ENCODE peak calls at places on chromosomes 4 and X, in six cellular contexts. One of them, this sample, is unnamed.

GRCh38 chr4:1787411-1788077 is 5.5 kb upstream of the FGFR3 start:
- DNase-seq in PC-9: no peak
- DNase-seq in right lobe of liver: no peak
- DNase-seq in OCI-LY7: no peak
- DNase-seq in tibial artery: no peak
- DNase-seq in kidney: no peak
- DNase-seq in this sample: no peak

GRCh38 chr4:153731239-153731638 is 28.6 kb downstream of the RNF175 start:
- DNase-seq in tibial artery: no peak
- DNase-seq in kidney: no peak
- DNase-seq in PC-9: no peak
- DNase-seq in OCI-LY7: no peak
- DNase-seq in right lobe of liver: no peak
- DNase-seq in this sample: no peak

GRCh38 chr4:183645326-183645725 is 13.7 kb downstream of the RWDD4 start:
- DNase-seq in OCI-LY7: no peak
- DNase-seq in PC-9: no peak
- DNase-seq in kidney: no peak
- DNase-seq in right lobe of liver: no peak
- DNase-seq in tibial artery: no peak
- DNase-seq in this sample: no peak

GRCh38 chr4:140755811-140756291 is 334 bp downstream of the TBC1D9 start:
- DNase-seq in kidney: peak; percentile 88
- DNase-seq in tibial artery: peak; percentile 25
- DNase-seq in PC-9: peak; percentile 48
- DNase-seq in OCI-LY7: peak; percentile 71
- DNase-seq in right lobe of liver: peak; percentile 54
- DNase-seq in this sample: peak; percentile 89

GRCh38 chrX:7771788-7772438 is 71.1 kb upstream of the VCX start:
- DNase-seq in kidney: no peak
- DNase-seq in OCI-LY7: no peak
- DNase-seq in PC-9: no peak
- DNase-seq in right lobe of liver: peak; percentile 44
- DNase-seq in tibial artery: no peak
- DNase-seq in this sample: no peak

GRCh38 chr4:165726831-165727230 is 146.2 kb upstream of the TLL1 start:
- DNase-seq in kidney: no peak
- DNase-seq in OCI-LY7: no peak
- DNase-seq in PC-9: no peak
- DNase-seq in right lobe of liver: no peak
- DNase-seq in tibial artery: no peak
- DNase-seq in this sample: no peak

GRCh38 chrX:131789664-131790063 is 233.4 kb upstream of the STK26 start:
- DNase-seq in right lobe of liver: no peak
- DNase-seq in tibial artery: no peak
- DNase-seq in PC-9: no peak
- DNase-seq in OCI-LY7: no peak
- DNase-seq in kidney: no peak
- DNase-seq in this sample: no peak

GRCh38 chrX:39201305-39201990 is 400.2 kb downstream of the MID1IP1 start:
- DNase-seq in right lobe of liver: no peak
- DNase-seq in tibial artery: no peak
- DNase-seq in PC-9: no peak
- DNase-seq in kidney: no peak
- DNase-seq in OCI-LY7: no peak
- DNase-seq in this sample: no peak

GRCh38 chr4:82984459-82984858 is 26.2 kb downstream of the LIN54 start:
- DNase-seq in OCI-LY7: no peak
- DNase-seq in kidney: no peak
- DNase-seq in tibial artery: no peak
- DNase-seq in right lobe of liver: no peak
- DNase-seq in PC-9: peak; percentile 8
- DNase-seq in this sample: no peak

GRCh38 chr4:184536881-184537248 is 62.5 kb upstream of the IRF2 start:
- DNase-seq in tibial artery: no peak
- DNase-seq in OCI-LY7: peak; percentile 21
- DNase-seq in right lobe of liver: no peak
- DNase-seq in kidney: no peak
- DNase-seq in PC-9: no peak
- DNase-seq in this sample: no peak

GRCh38 chrX:69616520-69617203 is 749 bp downstream of the EDA start:
- DNase-seq in kidney: peak; percentile 64
- DNase-seq in tibial artery: peak; percentile 20
- DNase-seq in OCI-LY7: no peak
- DNase-seq in PC-9: no peak
- DNase-seq in right lobe of liver: peak; percentile 31
- DNase-seq in this sample: peak; percentile 64

GRCh38 chr4:163048447-163048846 is 118.2 kb downstream of the NAF1 start:
- DNase-seq in kidney: no peak
- DNase-seq in OCI-LY7: peak; percentile 44
- DNase-seq in PC-9: peak; percentile 15
- DNase-seq in right lobe of liver: no peak
- DNase-seq in tibial artery: no peak
- DNase-seq in this sample: no peak

GRCh38 chr4:110139106-110139505 is 59.3 kb downstream of the ELOVL6 start:
- DNase-seq in PC-9: no peak
- DNase-seq in tibial artery: no peak
- DNase-seq in kidney: no peak
- DNase-seq in OCI-LY7: no peak
- DNase-seq in right lobe of liver: no peak
- DNase-seq in this sample: no peak

GRCh38 chrX:124963717-124964116 is 356.0 kb upstream of the TEX13C start:
- DNase-seq in tibial artery: no peak
- DNase-seq in PC-9: no peak
- DNase-seq in OCI-LY7: no peak
- DNase-seq in kidney: no peak
- DNase-seq in right lobe of liver: no peak
- DNase-seq in this sample: no peak

GRCh38 chrX:131322646-131323045 is 33.5 kb upstream of the IGSF1 start:
- DNase-seq in OCI-LY7: no peak
- DNase-seq in PC-9: no peak
- DNase-seq in kidney: no peak
- DNase-seq in right lobe of liver: no peak
- DNase-seq in tibial artery: no peak
- DNase-seq in this sample: no peak

GRCh38 chr4:142091691-142092182 is 455.4 kb downstream of the IL15 start:
- DNase-seq in tibial artery: peak; percentile 30
- DNase-seq in right lobe of liver: no peak
- DNase-seq in PC-9: no peak
- DNase-seq in kidney: no peak
- DNase-seq in OCI-LY7: no peak
- DNase-seq in this sample: no peak

DNA sequence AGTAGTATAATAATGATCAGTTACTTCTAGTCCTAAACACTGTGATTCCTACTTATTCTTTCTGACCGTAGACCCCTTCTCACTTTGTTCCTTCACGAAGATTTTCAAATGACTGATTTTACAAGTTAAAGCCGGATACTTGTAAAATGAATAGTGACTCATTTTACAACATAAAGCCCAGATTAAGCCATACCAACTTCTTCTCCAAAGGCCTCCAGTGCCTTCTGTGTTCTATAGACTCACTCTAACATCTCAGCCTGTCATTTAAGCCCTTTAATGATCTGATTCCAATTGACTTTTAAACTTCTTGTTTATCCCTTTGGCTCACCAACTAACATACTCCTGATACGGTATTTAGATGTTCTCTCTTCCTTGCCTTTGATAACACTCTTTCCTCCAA is 480.0 kb upstream of the HS3ST1 start:
- DNase-seq in tibial artery: no peak
- DNase-seq in kidney: no peak
- DNase-seq in OCI-LY7: no peak
- DNase-seq in right lobe of liver: no peak
- DNase-seq in PC-9: no peak
- DNase-seq in this sample: no peak
- H3K4me3 ChIP-seq in tibial artery: no peak overlapping the region
- H3K4me3 ChIP-seq in kidney: no peak overlapping the region
- H3K4me3 ChIP-seq in OCI-LY7: no peak overlapping the region
- H3K4me3 ChIP-seq in right lobe of liver: no peak overlapping the region
- H3K4me3 ChIP-seq in PC-9: no peak overlapping the region
- H3K4me3 ChIP-seq in this sample: no peak overlapping the region

GRCh38 chrX:115234220-115234557 is 293 bp upstream of the LRCH2 start:
- DNase-seq in tibial artery: no peak
- DNase-seq in OCI-LY7: no peak
- DNase-seq in kidney: no peak
- DNase-seq in PC-9: no peak
- DNase-seq in right lobe of liver: no peak
- DNase-seq in this sample: no peak
- H3K27ac ChIP-seq in tibial artery: peak overlapping the region; percentile 84
- H3K27ac ChIP-seq in OCI-LY7: no peak overlapping the region
- H3K27ac ChIP-seq in kidney: no peak overlapping the region
- H3K27ac ChIP-seq in PC-9: no peak overlapping the region
- H3K27ac ChIP-seq in right lobe of liver: no peak overlapping the region
- H3K27ac ChIP-seq in this sample: peak overlapping the region; percentile 68

DNA sequence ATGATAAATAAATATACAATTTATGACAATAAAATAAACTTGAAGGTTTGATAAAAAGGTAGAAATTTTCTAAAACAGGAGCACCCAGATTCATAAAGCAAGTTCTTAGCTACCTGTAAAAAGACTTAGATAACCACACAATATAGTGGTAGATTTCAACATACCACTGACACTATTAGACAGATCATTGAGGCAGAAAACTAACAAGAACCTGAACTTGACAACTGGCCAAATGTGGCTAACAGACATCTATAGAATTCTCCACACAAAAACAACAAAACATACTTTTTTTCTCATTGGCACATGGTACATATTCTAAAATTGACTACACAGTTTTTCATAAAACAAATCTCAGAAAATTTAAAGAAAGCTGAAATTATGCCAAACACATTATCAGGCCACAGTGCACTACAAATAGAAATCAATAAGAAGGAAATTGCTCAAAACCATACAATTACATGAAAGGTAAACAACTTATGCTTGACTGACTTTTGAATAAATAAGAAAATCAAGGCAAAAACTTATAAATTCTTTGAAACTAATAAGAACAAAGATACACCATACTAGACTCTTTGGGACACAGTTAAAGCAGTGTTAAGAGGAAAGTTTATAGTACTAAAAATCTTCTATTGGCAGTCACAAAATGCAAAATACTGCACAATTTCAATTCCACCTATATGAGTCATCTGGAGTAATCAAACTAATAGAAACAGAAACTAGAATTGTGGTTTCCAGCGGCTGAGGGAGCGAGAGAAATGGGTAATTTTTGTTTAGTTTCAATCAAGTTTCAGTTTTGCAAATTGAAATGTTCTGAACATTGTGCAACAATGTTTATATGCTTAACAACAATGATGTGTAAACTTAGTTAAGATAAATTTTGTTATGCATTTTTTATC is 925.6 kb downstream of the SH3BGRL start:
- DNase-seq in kidney: no peak
- DNase-seq in right lobe of liver: no peak
- DNase-seq in tibial artery: no peak
- DNase-seq in PC-9: no peak
- DNase-seq in OCI-LY7: no peak
- DNase-seq in this sample: no peak
- H3K4me3 ChIP-seq in kidney: no peak overlapping the region
- H3K4me3 ChIP-seq in right lobe of liver: no peak overlapping the region
- H3K4me3 ChIP-seq in tibial artery: no peak overlapping the region
- H3K4me3 ChIP-seq in PC-9: no peak overlapping the region
- H3K4me3 ChIP-seq in OCI-LY7: no peak overlapping the region
- H3K4me3 ChIP-seq in this sample: no peak overlapping the region

GRCh38 chr4:29852537-29852936 is 867.6 kb upstream of the PCDH7 start:
- DNase-seq in right lobe of liver: no peak
- DNase-seq in OCI-LY7: no peak
- DNase-seq in tibial artery: no peak
- DNase-seq in PC-9: no peak
- DNase-seq in kidney: no peak
- DNase-seq in this sample: no peak

GRCh38 chr4:29853843-29854242 is 866.3 kb upstream of the PCDH7 start:
- DNase-seq in right lobe of liver: no peak
- DNase-seq in kidney: no peak
- DNase-seq in tibial artery: no peak
- DNase-seq in OCI-LY7: no peak
- DNase-seq in PC-9: no peak
- DNase-seq in this sample: no peak
- H3K27ac ChIP-seq in right lobe of liver: no peak overlapping the region
- H3K27ac ChIP-seq in kidney: no peak overlapping the region
- H3K27ac ChIP-seq in tibial artery: no peak overlapping the region
- H3K27ac ChIP-seq in OCI-LY7: no peak overlapping the region
- H3K27ac ChIP-seq in PC-9: no peak overlapping the region
- H3K27ac ChIP-seq in this sample: no peak overlapping the region

GRCh38 chr4:86847576-86847975 is 1.6 kb downstream of the SLC10A6 start:
- DNase-seq in tibial artery: no peak
- DNase-seq in OCI-LY7: no peak
- DNase-seq in PC-9: no peak
- DNase-seq in kidney: no peak
- DNase-seq in right lobe of liver: no peak
- DNase-seq in this sample: no peak
- H3K4me3 ChIP-seq in tibial artery: peak overlapping the region; percentile 3
- H3K4me3 ChIP-seq in OCI-LY7: no peak overlapping the region
- H3K4me3 ChIP-seq in PC-9: no peak overlapping the region
- H3K4me3 ChIP-seq in kidney: no peak overlapping the region
- H3K4me3 ChIP-seq in right lobe of liver: no peak overlapping the region
- H3K4me3 ChIP-seq in this sample: no peak overlapping the region

DNA sequence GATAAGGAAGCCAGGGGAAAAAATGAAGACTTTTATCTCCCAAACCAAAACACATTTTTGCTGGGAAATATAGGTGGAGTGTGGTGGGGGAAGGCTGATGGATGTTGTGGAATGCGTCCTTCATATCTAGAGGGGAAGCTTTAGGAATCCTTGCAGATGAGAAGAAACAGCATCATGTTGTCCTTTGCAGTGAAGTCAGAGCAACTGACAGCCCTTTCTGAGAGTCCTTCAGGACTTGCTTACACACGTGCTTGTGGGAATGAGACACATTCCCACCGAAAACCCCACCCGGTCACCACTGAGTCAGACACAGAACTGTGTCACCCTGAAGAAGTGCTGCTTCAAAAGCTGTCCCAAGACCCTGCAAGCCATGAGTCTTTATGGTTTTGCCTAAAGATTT is 81.5 kb downstream of the SHROOM2 start:
- DNase-seq in tibial artery: no peak
- DNase-seq in OCI-LY7: no peak
- DNase-seq in PC-9: no peak
- DNase-seq in right lobe of liver: no peak
- DNase-seq in kidney: no peak
- DNase-seq in this sample: no peak
- H3K27ac ChIP-seq in tibial artery: no peak overlapping the region
- H3K27ac ChIP-seq in OCI-LY7: no peak overlapping the region
- H3K27ac ChIP-seq in PC-9: peak overlapping the region; percentile 83
- H3K27ac ChIP-seq in right lobe of liver: no peak overlapping the region
- H3K27ac ChIP-seq in kidney: no peak overlapping the region
- H3K27ac ChIP-seq in this sample: no peak overlapping the region